ENCODE peak calls at places on chromosome 21, in six cellular contexts. R, Y, X, K, A and N are unnamed samples.

GRCh38 chr21:43372663-43373386 is 54.1 kb downstream of the SIK1 start:
- DNase-seq in A (no peak), Y (no peak), X (no peak), R (no peak), K (no peak), N (no peak)

GRCh38 chr21:29300547-29301138 is 1.9 kb downstream of the BACH1 start:
- DNase-seq in X (no peak), K (no peak), Y (peak; percentile 56), A (no peak), R (peak; percentile 92), N (no peak)

GRCh38 chr21:36610201-36610600 is 88.7 kb upstream of the SIM2 start:
- DNase-seq in K (no peak), Y (peak; percentile 57), R (no peak), A (no peak), X (no peak), N (no peak)

GRCh38 chr21:20999567-21000169 is 1.5 kb downstream of the NCAM2 start:
- DNase-seq in A (peak; percentile 9), R (no peak), X (peak; percentile 11), Y (peak; percentile 49), K (peak; percentile 47), N (peak; percentile 51)

GRCh38 chr21:43731891-43732711 is 13.2 kb downstream of the PDXK start:
- DNase-seq in A (no peak), K (no peak), R (no peak), X (no peak), Y (no peak), N (no peak)

GRCh38 chr21:32278068-32278467 is 781 bp downstream of the MIS18A start:
- DNase-seq in K (no peak), Y (no peak), X (no peak), R (no peak), A (no peak), N (no peak)

GRCh38 chr21:33975548-33976081 is 60.0 kb upstream of the ATP5PO start:
- DNase-seq in X (peak; percentile 6), R (peak; percentile 98), K (no peak), Y (peak; percentile 43), A (no peak), N (no peak)

GRCh38 chr21:22900511-22900910 is 1902.3 kb downstream of the NCAM2 start:
- DNase-seq in Y (peak; percentile 2), K (no peak), A (no peak), R (no peak), X (no peak), N (no peak)

GRCh38 chr21:32907521-32907920 is 118.2 kb upstream of the OLIG2 start:
- DNase-seq in R (no peak), K (no peak), A (no peak), X (no peak), Y (no peak), N (no peak)

GRCh38 chr21:35352066-35352770 is 303.1 kb upstream of the RUNX1 start:
- DNase-seq in X (no peak), R (no peak), Y (peak; percentile 71), A (no peak), K (no peak), N (no peak)

GRCh38 chr21:32347887-32348450 is 44.8 kb downstream of the URB1 start:
- DNase-seq in Y (no peak), R (no peak), K (no peak), X (no peak), A (no peak), N (no peak)

GRCh38 chr21:46454142-46454541 is 4.5 kb upstream of the DIP2A start:
- DNase-seq in Y (peak; percentile 34), A (no peak), R (no peak), K (no peak), X (no peak), N (no peak)

GRCh38 chr21:37233551-37234146 is 33.5 kb downstream of the VPS26C start:
- DNase-seq in X (no peak), R (no peak), K (no peak), A (no peak), Y (no peak), N (no peak)

GRCh38 chr21:35563885-35564451 is 496.4 kb downstream of the SETD4 start:
- DNase-seq in Y (peak; percentile 91), R (no peak), K (no peak), X (no peak), A (no peak), N (no peak)

GRCh38 chr21:16082038-16082816 is 352.4 kb downstream of the USP25 start:
- DNase-seq in A (no peak), Y (peak; percentile 22), R (no peak), X (peak; percentile 13), K (no peak), N (no peak)

GRCh38 chr21:34511154-34511553 is 856 bp downstream of the KCNE1 start:
- DNase-seq in Y (no peak), X (no peak), R (no peak), A (no peak), K (no peak), N (no peak)

GRCh38 chr21:20661745-20662470 is 336.3 kb upstream of the NCAM2 start:
- DNase-seq in K (no peak), A (no peak), X (no peak), R (no peak), Y (no peak), N (no peak)

GRCh38 chr21:28516996-28517592 is 475.6 kb downstream of the LTN1 start:
- DNase-seq in R (peak; percentile 8), K (no peak), Y (no peak), A (peak; percentile 60), X (peak; percentile 59), N (peak; percentile 71)

GRCh38 chr21:41578083-41578482 is 70.1 kb upstream of the TMPRSS2 start:
- DNase-seq in A (no peak), R (no peak), X (no peak), K (no peak), Y (no peak), N (no peak)
- TF ChIP-seq BHLHE40 in A (no peak), R (no peak), X (no peak), K (no peak), Y (no peak), N (no peak)

GRCh38 chr21:26070121-26070520 is 100.4 kb downstream of the APP start:
- DNase-seq in X (no peak), R (no peak), K (no peak), A (no peak), Y (no peak), N (no peak)
- TF ChIP-seq BHLHE40 in X (no peak), R (no peak), K (no peak), A (no peak), Y (no peak), N (no peak)

DNA sequence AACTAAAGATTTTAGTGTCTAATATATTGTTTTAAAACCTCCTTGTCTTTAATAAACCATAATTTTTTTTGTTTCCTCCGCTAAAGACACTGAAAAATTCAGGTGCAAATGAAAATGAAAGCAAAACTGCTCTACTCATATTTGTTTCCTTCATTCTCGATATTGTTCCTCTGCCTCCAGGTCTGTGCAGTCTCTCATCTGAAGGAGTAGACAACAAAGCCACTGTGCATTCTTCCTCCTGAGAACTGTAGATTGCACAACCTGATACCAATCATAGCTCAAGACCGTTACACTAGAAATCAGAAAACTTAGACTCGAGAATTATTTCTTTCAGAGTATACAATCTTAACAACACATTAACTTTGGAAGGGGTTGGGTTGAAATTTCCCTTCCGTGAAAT is 373.1 kb upstream of the CXADR start:
- DNase-seq in Y (no peak), K (no peak), R (no peak), A (no peak), X (no peak), N (no peak)
- TF ChIP-seq BHLHE40 in Y (no peak), K (no peak), R (no peak), A (no peak), X (no peak), N (no peak)

GRCh38 chr21:45088116-45088515 is 13.7 kb downstream of the ADARB1 start:
- DNase-seq in Y (no peak), K (no peak), R (no peak), A (no peak), X (no peak), N (no peak)

GRCh38 chr21:45085700-45086099 is 11.3 kb downstream of the ADARB1 start:
- DNase-seq in Y (no peak), K (no peak), A (no peak), R (no peak), X (no peak), N (no peak)

GRCh38 chr21:45086342-45086958 is 12.1 kb downstream of the ADARB1 start:
- DNase-seq in X (no peak), Y (no peak), K (no peak), A (no peak), R (no peak), N (no peak)

GRCh38 chr21:45088729-45089128 is 14.3 kb downstream of the ADARB1 start:
- DNase-seq in Y (no peak), K (no peak), X (no peak), A (no peak), R (no peak), N (no peak)

GRCh38 chr21:45087022-45087823 is 12.8 kb downstream of the ADARB1 start:
- DNase-seq in X (no peak), K (no peak), A (no peak), Y (peak; percentile 44), R (no peak), N (no peak)
- TF ChIP-seq BHLHE40 in X (no peak), K (no peak), A (no peak), Y (no peak), R (peak; percentile 71), N (no peak)

DNA sequence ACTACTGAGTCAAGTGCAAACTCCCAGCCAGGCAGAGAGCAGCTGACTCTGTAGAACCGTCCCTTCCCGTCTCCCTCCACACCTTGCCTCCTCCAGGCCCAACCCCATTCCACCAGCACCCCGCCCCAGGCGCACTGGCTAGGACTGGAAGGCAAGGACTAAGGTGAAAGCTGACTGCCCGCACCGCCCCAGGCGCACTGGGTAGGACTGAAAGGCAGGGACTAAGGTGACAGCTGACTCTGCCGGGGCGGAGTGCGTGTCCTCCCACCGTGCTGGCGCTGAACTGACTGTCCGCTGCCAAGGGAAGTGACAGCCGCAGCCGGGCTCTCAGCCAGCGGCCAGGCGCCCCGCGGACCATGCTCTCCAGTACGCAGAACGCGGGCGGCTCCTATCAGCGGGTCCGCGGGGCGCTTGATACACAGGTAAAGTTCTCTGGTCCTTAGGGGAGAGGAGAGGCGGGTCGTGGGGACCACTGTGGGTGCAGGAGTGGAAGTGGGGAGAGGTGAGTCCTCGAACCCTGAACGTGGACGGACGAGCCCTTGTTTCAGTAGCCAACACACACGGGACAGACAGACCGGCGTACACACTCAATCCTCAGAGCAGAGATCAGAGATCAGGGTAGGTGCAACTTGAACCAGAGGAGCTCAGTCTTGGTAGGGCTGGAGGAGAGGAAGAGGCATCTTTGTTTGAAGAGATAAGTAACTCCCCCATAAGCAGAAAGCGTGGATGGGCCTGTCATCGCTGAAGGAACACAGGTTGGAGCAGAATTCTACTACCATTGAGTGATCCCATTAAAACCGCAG is 58.0 kb downstream of the RBM11 start:
- DNase-seq in A (no peak), K (peak; percentile 11), Y (no peak), X (no peak), R (no peak), N (no peak)
- TF ChIP-seq BHLHE40 in A (no peak), K (no peak), Y (no peak), X (no peak), R (no peak), N (no peak)